ENCODE peak calls at places on chromosomes 7 and 10, in nine cellular contexts. One of them, this sample, is unnamed.

GRCh38 chr10:97019213-97019844 is 166.4 kb downstream of the SLIT1 start:
- DNase-seq in SHP77: no peak
- DNase-seq in HTR-8/SVneo: no peak
- DNase-seq in right lobe of liver: no peak
- DNase-seq in GM12865: no peak
- DNase-seq in Calu3: no peak
- DNase-seq in ELR: no peak
- DNase-seq in stimulated activated CD8-positive, alpha-beta memory T cell treated with anti-CD3 and anti-CD28 coated beads, Interleukin-15, amount 100 ng/mL, for 1 hour: no peak
- DNase-seq in OCI-LY7: no peak
- DNase-seq in this sample: no peak

GRCh38 chr7:17166824-17167379 is 131.6 kb upstream of the AHR start:
- DNase-seq in GM12865: peak
- DNase-seq in Calu3: no peak
- DNase-seq in OCI-LY7: no peak
- DNase-seq in HTR-8/SVneo: no peak
- DNase-seq in right lobe of liver: no peak
- DNase-seq in SHP77: no peak
- DNase-seq in stimulated activated CD8-positive, alpha-beta memory T cell treated with anti-CD3 and anti-CD28 coated beads, Interleukin-15, amount 100 ng/mL, for 1 hour: no peak
- DNase-seq in ELR: no peak
- DNase-seq in this sample: no peak

GRCh38 chr10:104342941-104343411 is 4.7 kb upstream of the ITPRIP start:
- DNase-seq in right lobe of liver: no peak
- DNase-seq in SHP77: no peak
- DNase-seq in ELR: peak
- DNase-seq in GM12865: no peak
- DNase-seq in OCI-LY7: no peak
- DNase-seq in Calu3: no peak
- DNase-seq in HTR-8/SVneo: no peak
- DNase-seq in stimulated activated CD8-positive, alpha-beta memory T cell treated with anti-CD3 and anti-CD28 coated beads, Interleukin-15, amount 100 ng/mL, for 1 hour: no peak
- DNase-seq in this sample: no peak

GRCh38 chr7:149147730-149148653 is 739 bp downstream of the ZNF398 start:
- DNase-seq in stimulated activated CD8-positive, alpha-beta memory T cell treated with anti-CD3 and anti-CD28 coated beads, Interleukin-15, amount 100 ng/mL, for 1 hour: no peak
- DNase-seq in Calu3: peak
- DNase-seq in GM12865: peak
- DNase-seq in ELR: peak
- DNase-seq in right lobe of liver: peak
- DNase-seq in HTR-8/SVneo: peak
- DNase-seq in SHP77: peak
- DNase-seq in OCI-LY7: peak
- DNase-seq in this sample: peak

GRCh38 chr10:78977761-78978305 is 90.9 kb upstream of the ZMIZ1 start:
- DNase-seq in Calu3: no peak
- DNase-seq in HTR-8/SVneo: peak
- DNase-seq in SHP77: no peak
- DNase-seq in right lobe of liver: peak
- DNase-seq in GM12865: no peak
- DNase-seq in OCI-LY7: no peak
- DNase-seq in stimulated activated CD8-positive, alpha-beta memory T cell treated with anti-CD3 and anti-CD28 coated beads, Interleukin-15, amount 100 ng/mL, for 1 hour: no peak
- DNase-seq in ELR: peak
- DNase-seq in this sample: no peak

GRCh38 chr7:2833087-2833910 is 10.8 kb downstream of the GNA12 start:
- DNase-seq in ELR: no peak
- DNase-seq in stimulated activated CD8-positive, alpha-beta memory T cell treated with anti-CD3 and anti-CD28 coated beads, Interleukin-15, amount 100 ng/mL, for 1 hour: no peak
- DNase-seq in Calu3: no peak
- DNase-seq in OCI-LY7: no peak
- DNase-seq in GM12865: no peak
- DNase-seq in right lobe of liver: no peak
- DNase-seq in HTR-8/SVneo: no peak
- DNase-seq in SHP77: no peak
- DNase-seq in this sample: no peak

GRCh38 chr10:51964630-51965029 is 265.2 kb upstream of the CSTF2T start:
- DNase-seq in stimulated activated CD8-positive, alpha-beta memory T cell treated with anti-CD3 and anti-CD28 coated beads, Interleukin-15, amount 100 ng/mL, for 1 hour: no peak
- DNase-seq in right lobe of liver: no peak
- DNase-seq in OCI-LY7: no peak
- DNase-seq in ELR: peak
- DNase-seq in SHP77: no peak
- DNase-seq in HTR-8/SVneo: no peak
- DNase-seq in GM12865: no peak
- DNase-seq in Calu3: no peak
- DNase-seq in this sample: no peak

GRCh38 chr7:12131122-12131521 is 80.0 kb upstream of the TMEM106B start:
- DNase-seq in OCI-LY7: no peak
- DNase-seq in stimulated activated CD8-positive, alpha-beta memory T cell treated with anti-CD3 and anti-CD28 coated beads, Interleukin-15, amount 100 ng/mL, for 1 hour: no peak
- DNase-seq in ELR: no peak
- DNase-seq in HTR-8/SVneo: no peak
- DNase-seq in SHP77: no peak
- DNase-seq in Calu3: no peak
- DNase-seq in GM12865: no peak
- DNase-seq in right lobe of liver: no peak
- DNase-seq in this sample: no peak

GRCh38 chr7:71261066-71261465 is 129.1 kb downstream of the GALNT17 start:
- DNase-seq in Calu3: no peak
- DNase-seq in stimulated activated CD8-positive, alpha-beta memory T cell treated with anti-CD3 and anti-CD28 coated beads, Interleukin-15, amount 100 ng/mL, for 1 hour: no peak
- DNase-seq in GM12865: no peak
- DNase-seq in OCI-LY7: no peak
- DNase-seq in SHP77: no peak
- DNase-seq in HTR-8/SVneo: no peak
- DNase-seq in right lobe of liver: no peak
- DNase-seq in ELR: no peak
- DNase-seq in this sample: no peak

GRCh38 chr7:155357573-155358041 is 59.9 kb downstream of the INSIG1 start:
- DNase-seq in GM12865: no peak
- DNase-seq in right lobe of liver: no peak
- DNase-seq in stimulated activated CD8-positive, alpha-beta memory T cell treated with anti-CD3 and anti-CD28 coated beads, Interleukin-15, amount 100 ng/mL, for 1 hour: no peak
- DNase-seq in Calu3: no peak
- DNase-seq in ELR: peak
- DNase-seq in OCI-LY7: no peak
- DNase-seq in HTR-8/SVneo: no peak
- DNase-seq in SHP77: no peak
- DNase-seq in this sample: no peak

GRCh38 chr10:101466016-101466912 is 112.3 kb downstream of the BTRC start:
- DNase-seq in OCI-LY7: no peak
- DNase-seq in Calu3: no peak
- DNase-seq in SHP77: no peak
- DNase-seq in stimulated activated CD8-positive, alpha-beta memory T cell treated with anti-CD3 and anti-CD28 coated beads, Interleukin-15, amount 100 ng/mL, for 1 hour: no peak
- DNase-seq in ELR: no peak
- DNase-seq in GM12865: no peak
- DNase-seq in right lobe of liver: no peak
- DNase-seq in HTR-8/SVneo: no peak
- DNase-seq in this sample: no peak

GRCh38 chr10:122021421-122021820 is 32.5 kb downstream of the TACC2 start:
- DNase-seq in right lobe of liver: no peak
- DNase-seq in SHP77: no peak
- DNase-seq in GM12865: no peak
- DNase-seq in OCI-LY7: no peak
- DNase-seq in Calu3: no peak
- DNase-seq in ELR: no peak
- DNase-seq in HTR-8/SVneo: no peak
- DNase-seq in stimulated activated CD8-positive, alpha-beta memory T cell treated with anti-CD3 and anti-CD28 coated beads, Interleukin-15, amount 100 ng/mL, for 1 hour: no peak
- DNase-seq in this sample: no peak

GRCh38 chr7:67854236-67854635 is 857.6 kb downstream of the TYW1 start:
- DNase-seq in Calu3: no peak
- DNase-seq in GM12865: no peak
- DNase-seq in SHP77: no peak
- DNase-seq in HTR-8/SVneo: no peak
- DNase-seq in stimulated activated CD8-positive, alpha-beta memory T cell treated with anti-CD3 and anti-CD28 coated beads, Interleukin-15, amount 100 ng/mL, for 1 hour: no peak
- DNase-seq in OCI-LY7: no peak
- DNase-seq in ELR: no peak
- DNase-seq in right lobe of liver: no peak
- DNase-seq in this sample: no peak

GRCh38 chr10:95279042-95279820 is 11.6 kb downstream of the PDLIM1 start:
- DNase-seq in ELR: peak
- DNase-seq in Calu3: no peak
- DNase-seq in OCI-LY7: no peak
- DNase-seq in HTR-8/SVneo: no peak
- DNase-seq in GM12865: no peak
- DNase-seq in stimulated activated CD8-positive, alpha-beta memory T cell treated with anti-CD3 and anti-CD28 coated beads, Interleukin-15, amount 100 ng/mL, for 1 hour: no peak
- DNase-seq in right lobe of liver: no peak
- DNase-seq in SHP77: no peak
- DNase-seq in this sample: no peak

GRCh38 chr10:100338434-100339036 is 8.5 kb upstream of the SCD start:
- DNase-seq in ELR: peak
- DNase-seq in HTR-8/SVneo: peak
- DNase-seq in stimulated activated CD8-positive, alpha-beta memory T cell treated with anti-CD3 and anti-CD28 coated beads, Interleukin-15, amount 100 ng/mL, for 1 hour: peak
- DNase-seq in right lobe of liver: peak
- DNase-seq in GM12865: peak
- DNase-seq in OCI-LY7: peak
- DNase-seq in SHP77: peak
- DNase-seq in Calu3: peak
- DNase-seq in this sample: peak

GRCh38 chr7:43729214-43729923 is at the start of gene COA1:
- DNase-seq in GM12865: peak
- DNase-seq in SHP77: peak
- DNase-seq in right lobe of liver: peak
- DNase-seq in ELR: peak
- DNase-seq in Calu3: peak
- DNase-seq in stimulated activated CD8-positive, alpha-beta memory T cell treated with anti-CD3 and anti-CD28 coated beads, Interleukin-15, amount 100 ng/mL, for 1 hour: peak
- DNase-seq in HTR-8/SVneo: peak
- DNase-seq in OCI-LY7: peak
- DNase-seq in this sample: peak

GRCh38 chr10:130020651-130021372 is 56.7 kb upstream of the EBF3 start:
- DNase-seq in OCI-LY7: no peak
- DNase-seq in SHP77: no peak
- DNase-seq in right lobe of liver: no peak
- DNase-seq in GM12865: no peak
- DNase-seq in Calu3: no peak
- DNase-seq in stimulated activated CD8-positive, alpha-beta memory T cell treated with anti-CD3 and anti-CD28 coated beads, Interleukin-15, amount 100 ng/mL, for 1 hour: no peak
- DNase-seq in ELR: no peak
- DNase-seq in HTR-8/SVneo: no peak
- DNase-seq in this sample: no peak

GRCh38 chr10:98587156-98587555 is 140.4 kb upstream of the HPS1 start:
- DNase-seq in SHP77: no peak
- DNase-seq in Calu3: no peak
- DNase-seq in OCI-LY7: no peak
- DNase-seq in ELR: no peak
- DNase-seq in right lobe of liver: no peak
- DNase-seq in GM12865: peak
- DNase-seq in HTR-8/SVneo: no peak
- DNase-seq in stimulated activated CD8-positive, alpha-beta memory T cell treated with anti-CD3 and anti-CD28 coated beads, Interleukin-15, amount 100 ng/mL, for 1 hour: no peak
- DNase-seq in this sample: no peak

GRCh38 chr7:1914321-1914720 is 244.2 kb downstream of the ELFN1 start:
- DNase-seq in HTR-8/SVneo: no peak
- DNase-seq in OCI-LY7: no peak
- DNase-seq in ELR: no peak
- DNase-seq in SHP77: no peak
- DNase-seq in stimulated activated CD8-positive, alpha-beta memory T cell treated with anti-CD3 and anti-CD28 coated beads, Interleukin-15, amount 100 ng/mL, for 1 hour: no peak
- DNase-seq in Calu3: no peak
- DNase-seq in GM12865: no peak
- DNase-seq in right lobe of liver: no peak
- DNase-seq in this sample: no peak

This sample was measured in central memory CD4-positive, alpha-beta T cell.